ENCODE peak calls at places on chromosomes 7 and 10, in seven cellular contexts. N is activated CD8-positive, alpha-beta memory T cell treated with anti-CD3 and anti-CD28 coated beads for 4 hours; J is stimulated activated CD4-positive, alpha-beta T cell treated with anti-CD3 and anti-CD28 coated beads, Interleukin-2, amount 100 ng/mL, for 48 hours; X is mesothelial cell of epicardium; Y is hippocampal formation; K is activated CD8-positive, alpha-beta T cell treated with anti-CD3 and anti-CD28 coated beads, Interleukin-2, amount 10 ng/mL, durations not matched to agents 7 days and 5 days; U is HTR-8/SVneo. W is an unnamed sample.

GRCh38 chr10:124481717-124482116 is 20.1 kb downstream of the LHPP start:
- DNase-seq in N (no peak), J (no peak), X (no peak), Y (no peak), K (no peak), U (no peak), W (no peak)

GRCh38 chr10:13276749-13277394 is 23.0 kb downstream of the PHYH start:
- DNase-seq in N (no peak), J (no peak), X (no peak), Y (peak), K (no peak), U (no peak), W (no peak)

GRCh38 chr10:69328346-69328687 is 50.0 kb downstream of the HK1 start:
- DNase-seq in N (no peak), J (no peak), X (no peak), Y (no peak), K (no peak), U (no peak), W (no peak)

GRCh38 chr7:94295805-94296204 is 98.9 kb upstream of the COL1A2 start:
- DNase-seq in N (no peak), J (no peak), X (no peak), Y (no peak), K (no peak), U (no peak), W (no peak)

GRCh38 chr10:29932991-29933390 is 126.4 kb downstream of the JCAD start:
- DNase-seq in N (no peak), J (no peak), X (no peak), Y (no peak), K (no peak), U (no peak), W (no peak)

GRCh38 chr10:7407368-7408002 is 3.3 kb downstream of the SFMBT2 start:
- DNase-seq in N (no peak), J (no peak), X (no peak), Y (no peak), K (no peak), U (no peak), W (no peak)

GRCh38 chr10:127415116-127415515 is 134.0 kb upstream of the NPS start:
- DNase-seq in N (no peak), J (no peak), X (no peak), Y (no peak), K (no peak), U (no peak), W (no peak)

GRCh38 chr7:12961910-12962309 is 274.5 kb downstream of the ARL4A start:
- DNase-seq in N (no peak), J (no peak), X (no peak), Y (no peak), K (no peak), U (no peak), W (no peak)

GRCh38 chr10:96369890-96370574 is 11.2 kb upstream of the OPALIN start:
- DNase-seq in N (no peak), J (no peak), X (no peak), Y (no peak), K (no peak), U (no peak), W (no peak)

GRCh38 chr10:129780901-129781795 is 182.9 kb downstream of the EBF3 start:
- DNase-seq in N (no peak), J (no peak), X (no peak), Y (no peak), K (no peak), U (no peak), W (no peak)

GRCh38 chr10:6579904-6580278 is at the start of gene PRKCQ:
- DNase-seq in N (no peak), J (no peak), X (no peak), Y (peak), K (no peak), U (peak), W (no peak)

GRCh38 chr10:132383751-132384181 is 13.2 kb upstream of the PWWP2B start:
- DNase-seq in N (no peak), J (no peak), X (peak), Y (no peak), K (no peak), U (no peak), W (no peak)

GRCh38 chr10:130774871-130775270 is 536.6 kb downstream of the TCERG1L start:
- DNase-seq in N (no peak), J (no peak), X (peak), Y (no peak), K (no peak), U (no peak), W (no peak)

GRCh38 chr10:73956476-73957338 is 41.2 kb upstream of the VCL start:
- DNase-seq in N (peak), J (no peak), X (no peak), Y (no peak), K (peak), U (peak), W (no peak)

GRCh38 chr7:121621947-121622346 is 225.8 kb upstream of the FAM3C start:
- DNase-seq in N (no peak), J (no peak), X (no peak), Y (no peak), K (no peak), U (no peak), W (no peak)

GRCh38 chr10:101065479-101066145 is 3.8 kb downstream of the KAZALD1 start:
- DNase-seq in N (no peak), J (no peak), X (no peak), Y (no peak), K (no peak), U (no peak), W (no peak)

GRCh38 chr7:56175086-56175760 is 59.0 kb upstream of the NUPR2 start:
- DNase-seq in N (no peak), J (no peak), X (no peak), Y (no peak), K (no peak), U (no peak), W (no peak)

GRCh38 chr7:66399566-66399965 is 194.4 kb downstream of the TPST1 start:
- DNase-seq in N (no peak), J (no peak), X (no peak), Y (no peak), K (no peak), U (no peak), W (no peak)

GRCh38 chr10:101645659-101646058 is 49.3 kb downstream of the FBXW4 start:
- DNase-seq in N (no peak), J (no peak), X (no peak), Y (no peak), K (no peak), U (no peak), W (no peak)

GRCh38 chr10:64261092-64261491 is 739.9 kb downstream of the REEP3 start:
- DNase-seq in N (no peak), J (no peak), X (no peak), Y (no peak), K (no peak), U (no peak), W (no peak)

GRCh38 chr7:29343379-29343778 is 148.8 kb downstream of the CHN2 start:
- DNase-seq in N (no peak), J (no peak), X (no peak), Y (no peak), K (peak), U (no peak), W (no peak)

GRCh38 chr10:104300736-104301292 is 31.8 kb downstream of the GSTO2 start:
- DNase-seq in N (no peak), J (no peak), X (no peak), Y (peak), K (peak), U (peak), W (peak)

GRCh38 chr10:3524086-3524960 is 260.7 kb downstream of the KLF6 start:
- DNase-seq in N (no peak), J (no peak), X (no peak), Y (no peak), K (no peak), U (no peak), W (no peak)